ENCODE peak calls at places on chromosomes 12 and 14, in five cellular contexts. R is ovary, C is progenitor cell of endocrine pancreas, S is bronchial epithelial cell, L is mucosa of descending colon. X is an unnamed sample.

GRCh38 chr14:45610303-45610702 is 357.3 kb upstream of the MIS18BP1 start:
- DNase-seq in L (peak), S (peak), R (no peak), C (no peak), X (no peak)

GRCh38 chr12:92295523-92295922 is 149.9 kb upstream of the BTG1 start:
- DNase-seq in C (no peak), S (no peak), R (no peak), L (no peak), X (no peak)

GRCh38 chr12:131007031-131007793 is 53.5 kb downstream of the ADGRD1 start:
- DNase-seq in L (peak), S (no peak), R (no peak), C (no peak), X (no peak)

GRCh38 chr14:60212503-60213371 is 36.3 kb upstream of the PPM1A start:
- DNase-seq in R (no peak), C (no peak), S (no peak), L (no peak), X (no peak)

GRCh38 chr14:93954900-93955891 is 21.2 kb downstream of the ASB2 start:
- DNase-seq in S (no peak), L (peak), R (no peak), C (no peak), X (no peak)

GRCh38 chr12:71759941-71760340 is 5.3 kb downstream of the RAB21 start:
- DNase-seq in L (no peak), R (no peak), S (no peak), C (no peak), X (no peak)

GRCh38 chr12:26271889-26272492 is 76.6 kb downstream of the SSPN start:
- DNase-seq in R (peak), C (no peak), S (peak), L (peak), X (no peak)

GRCh38 chr12:52874573-52875435 is 26.0 kb upstream of the KRT78 start:
- DNase-seq in L (no peak), R (no peak), C (no peak), S (peak), X (no peak)

GRCh38 chr14:52678591-52678990 is 16.8 kb downstream of the ERO1A start:
- DNase-seq in C (no peak), L (no peak), S (no peak), R (no peak), X (no peak)

GRCh38 chr12:19222566-19222965 is 93.0 kb downstream of the PLEKHA5 start:
- DNase-seq in S (no peak), C (no peak), L (no peak), R (no peak), X (no peak)

GRCh38 chr12:69991683-69992297 is 166.8 kb downstream of the MYRFL start:
- DNase-seq in R (no peak), S (no peak), L (no peak), C (no peak), X (no peak)

GRCh38 chr12:6868211-6869048 is 1.1 kb downstream of the TPI1 start:
- DNase-seq in L (no peak), C (no peak), R (no peak), S (no peak), X (no peak)

GRCh38 chr12:1435456-1435855 is 158.9 kb downstream of the FBXL14 start:
- DNase-seq in C (no peak), L (peak), R (no peak), S (peak), X (no peak)

GRCh38 chr14:97138801-97139200 is 341.6 kb downstream of the VRK1 start:
- DNase-seq in C (no peak), S (no peak), R (no peak), L (no peak), X (no peak)

GRCh38 chr12:94200069-94200468 is 51.7 kb downstream of the PLXNC1 start:
- DNase-seq in L (no peak), S (no peak), C (no peak), R (no peak), X (no peak)

GRCh38 chr14:92963301-92964123 is 40.6 kb downstream of the CHGA start:
- DNase-seq in S (no peak), R (no peak), C (no peak), L (no peak), X (no peak)

GRCh38 chr12:111183094-111183493 is 185.8 kb downstream of the PHETA1 start:
- DNase-seq in S (no peak), L (no peak), C (no peak), R (no peak), X (no peak)

GRCh38 chr12:50402270-50403000 is 1.8 kb downstream of the LARP4 start:
- DNase-seq in C (no peak), S (peak), L (no peak), R (no peak), X (no peak)

GRCh38 chr12:52145228-52145940 is 46.4 kb downstream of the KRT80 start:
- DNase-seq in C (no peak), L (no peak), R (no peak), S (peak), X (no peak)

GRCh38 chr12:25957898-25958253 is 606 bp upstream of the RASSF8 start:
- DNase-seq in S (peak), R (peak), C (no peak), L (no peak), X (no peak)

GRCh38 chr12:132388379-132389015 is 59.1 kb upstream of the GALNT9 start:
- DNase-seq in C (no peak), S (no peak), L (no peak), R (no peak), X (no peak)

GRCh38 chr12:104182144-104182543 is 33.4 kb upstream of the TXNRD1 start:
- DNase-seq in S (no peak), R (peak), C (no peak), L (peak), X (no peak)

GRCh38 chr12:118034429-118035193 is 18.1 kb downstream of the RFC5 start:
- DNase-seq in C (no peak), L (peak), R (no peak), S (peak), X (no peak)

GRCh38 chr14:23294346-23294733 is 8.3 kb downstream of the PPP1R3E start:
- DNase-seq in R (no peak), S (no peak), C (no peak), L (no peak), X (no peak)

GRCh38 chr12:34291426-34291901 is 269.2 kb downstream of the ALG10 start:
- DNase-seq in R (no peak), S (no peak), L (no peak), C (no peak), X (no peak)

GRCh38 chr12:52441320-52441911 is 7.2 kb upstream of the KRT75 start:
- DNase-seq in S (peak), R (no peak), C (no peak), L (no peak), X (no peak)

GRCh38 chr12:92278378-92278828 is 132.8 kb upstream of the BTG1 start:
- DNase-seq in C (no peak), L (no peak), R (no peak), S (no peak), X (no peak)

GRCh38 chr14:85273952-85274351 is 256.0 kb upstream of the FLRT2 start:
- DNase-seq in S (no peak), L (no peak), C (no peak), R (no peak), X (no peak)

GRCh38 chr14:54815016-54815415 is 87.6 kb downstream of the GCH1 start:
- DNase-seq in R (no peak), L (no peak), S (no peak), C (no peak), X (no peak)

GRCh38 chr12:25965682-25966081 is 7.2 kb downstream of the RASSF8 start:
- DNase-seq in S (no peak), C (no peak), L (no peak), R (no peak), X (no peak)

GRCh38 chr14:102544745-102545460 is 35.3 kb upstream of the ANKRD9 start:
- DNase-seq in R (no peak), L (peak), S (no peak), C (no peak), X (peak)

GRCh38 chr12:127485528-127485927 is 781.4 kb upstream of the TMEM132C start:
- DNase-seq in S (peak), C (no peak), L (no peak), R (no peak), X (no peak)

GRCh38 chr12:3752096-3752709 is 706 bp downstream of the CRACR2A start:
- DNase-seq in S (no peak), R (no peak), C (no peak), L (peak), X (no peak)

GRCh38 chr12:7645395-7646177 is 20.1 kb downstream of the APOBEC1 start:
- DNase-seq in S (peak), C (no peak), R (no peak), L (peak), X (no peak)

GRCh38 chr12:95805864-95806669 is 15.5 kb upstream of the NTN4 start:
- DNase-seq in S (peak), C (no peak), L (no peak), R (no peak), X (no peak)

GRCh38 chr12:56074396-56074795 is 5.6 kb upstream of the ERBB3 start:
- DNase-seq in S (no peak), R (no peak), L (no peak), C (no peak), X (no peak)

GRCh38 chr12:89709157-89709993 is 737 bp upstream of the ATP2B1 start:
- DNase-seq in S (peak), L (peak), C (peak), R (peak), X (peak)
- TF ChIP-seq CTCF in S (peak), L (no peak), C (no peak), R (no peak), X (no peak)

DNA sequence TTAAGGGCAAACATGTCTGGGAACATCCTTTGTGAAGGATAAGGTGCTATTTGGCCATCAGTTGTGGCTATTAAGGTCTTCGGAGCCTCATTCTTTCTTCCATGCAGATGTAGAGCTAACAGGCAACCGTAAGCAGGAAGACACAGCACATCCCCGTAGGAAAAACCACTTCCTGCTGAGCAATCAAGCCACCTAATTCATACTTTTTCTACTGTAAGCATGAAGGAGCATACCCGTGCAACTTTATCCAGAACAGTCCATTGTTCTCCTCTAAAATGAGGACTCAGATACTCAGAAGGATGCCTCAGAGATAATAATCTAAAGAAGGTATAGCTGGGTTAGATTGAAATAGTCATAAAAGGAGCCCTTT is 232.0 kb downstream of the PPM1H start:
- DNase-seq in S (peak), L (no peak), C (no peak), R (no peak), X (no peak)
- TF ChIP-seq CTCF in S (no peak), L (no peak), C (no peak), R (no peak), X (no peak)

GRCh38 chr12:113955109-113955970 is 10.8 kb downstream of the RBM19 start:
- DNase-seq in S (peak), C (peak), L (peak), R (no peak), X (no peak)
- TF ChIP-seq CTCF in S (peak), C (peak), L (no peak), R (no peak), X (peak)

GRCh38 chr12:9367828-9368227 is 159.6 kb upstream of the PZP start:
- DNase-seq in C (no peak), S (no peak), L (no peak), R (no peak), X (no peak)

GRCh38 chr12:9367201-9367600 is 159.0 kb upstream of the PZP start:
- DNase-seq in C (no peak), R (no peak), L (peak), S (no peak), X (no peak)

DNA sequence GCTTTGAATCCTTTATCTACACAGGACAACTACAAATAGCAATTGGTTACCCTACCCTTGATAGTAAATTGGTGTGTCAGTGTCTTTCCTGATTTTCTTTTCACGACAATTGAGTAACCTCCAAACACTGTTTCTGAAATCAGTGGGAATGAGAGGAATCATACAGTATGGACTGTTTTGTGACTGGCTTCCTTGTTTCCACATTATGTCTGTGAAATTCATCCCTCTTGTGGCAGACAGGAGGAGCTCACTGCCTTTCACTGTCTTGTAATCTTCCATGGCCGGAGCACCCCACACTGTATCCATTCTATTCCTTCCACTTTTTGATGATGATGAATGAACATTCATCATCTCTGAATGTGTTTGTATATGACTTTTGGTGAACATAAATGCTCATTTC is 164.0 kb upstream of the PZP start:
- DNase-seq in R (no peak), C (no peak), S (peak), L (no peak), X (no peak)
- TF ChIP-seq CTCF in R (no peak), C (peak), S (peak), L (no peak), X (no peak)